ENCODE peak calls at places on chromosomes 4 and X, in four cellular contexts. One of them, this sample, is unnamed.
A peak's percentile ranks its signal among the peaks of the same experiment; 100 is the strongest.

GRCh38 chr4:7805533-7806079 is 134.1 kb downstream of the AFAP1 start:
- DNase-seq in head of caudate nucleus: no peak
- DNase-seq in renal cortical epithelial cell: peak; percentile 97
- DNase-seq in stimulated activated CD4-positive, alpha-beta T cell treated with anti-CD3 and anti-CD28 coated beads, Interleukin-15, amount 100 ng/mL, for 1 hour: no peak
- DNase-seq in this sample: no peak

GRCh38 chrX:22758807-22759481 is 240.8 kb upstream of the DDX53 start:
- DNase-seq in head of caudate nucleus: no peak
- DNase-seq in renal cortical epithelial cell: peak; percentile 4
- DNase-seq in stimulated activated CD4-positive, alpha-beta T cell treated with anti-CD3 and anti-CD28 coated beads, Interleukin-15, amount 100 ng/mL, for 1 hour: no peak
- DNase-seq in this sample: no peak

GRCh38 chr4:184536070-184536880 is 61.9 kb upstream of the IRF2 start:
- DNase-seq in head of caudate nucleus: no peak
- DNase-seq in renal cortical epithelial cell: no peak
- DNase-seq in stimulated activated CD4-positive, alpha-beta T cell treated with anti-CD3 and anti-CD28 coated beads, Interleukin-15, amount 100 ng/mL, for 1 hour: no peak
- DNase-seq in this sample: no peak

GRCh38 chr4:55008166-55009056 is 117.0 kb downstream of the KDR start:
- DNase-seq in head of caudate nucleus: no peak
- DNase-seq in renal cortical epithelial cell: no peak
- DNase-seq in stimulated activated CD4-positive, alpha-beta T cell treated with anti-CD3 and anti-CD28 coated beads, Interleukin-15, amount 100 ng/mL, for 1 hour: no peak
- DNase-seq in this sample: peak; percentile 14

GRCh38 chr4:162841769-162842168 is 324.9 kb downstream of the NAF1 start:
- DNase-seq in head of caudate nucleus: no peak
- DNase-seq in renal cortical epithelial cell: no peak
- DNase-seq in stimulated activated CD4-positive, alpha-beta T cell treated with anti-CD3 and anti-CD28 coated beads, Interleukin-15, amount 100 ng/mL, for 1 hour: no peak
- DNase-seq in this sample: no peak

GRCh38 chr4:80184053-80184790 is 13.1 kb upstream of the PRDM8 start:
- DNase-seq in head of caudate nucleus: peak; percentile 85
- DNase-seq in renal cortical epithelial cell: peak; percentile 27
- DNase-seq in stimulated activated CD4-positive, alpha-beta T cell treated with anti-CD3 and anti-CD28 coated beads, Interleukin-15, amount 100 ng/mL, for 1 hour: peak; percentile 94
- DNase-seq in this sample: peak; percentile 79

GRCh38 chrX:69109036-69109663 is 56.1 kb downstream of the PJA1 start:
- DNase-seq in head of caudate nucleus: no peak
- DNase-seq in renal cortical epithelial cell: no peak
- DNase-seq in stimulated activated CD4-positive, alpha-beta T cell treated with anti-CD3 and anti-CD28 coated beads, Interleukin-15, amount 100 ng/mL, for 1 hour: no peak
- DNase-seq in this sample: no peak

GRCh38 chrX:12986886-12987285 is 12.0 kb downstream of the TMSB4X start:
- DNase-seq in head of caudate nucleus: no peak
- DNase-seq in renal cortical epithelial cell: no peak
- DNase-seq in stimulated activated CD4-positive, alpha-beta T cell treated with anti-CD3 and anti-CD28 coated beads, Interleukin-15, amount 100 ng/mL, for 1 hour: no peak
- DNase-seq in this sample: no peak

GRCh38 chrX:48531359-48531954 is 8.1 kb upstream of the TBC1D25 start:
- DNase-seq in head of caudate nucleus: no peak
- DNase-seq in renal cortical epithelial cell: peak; percentile 77
- DNase-seq in stimulated activated CD4-positive, alpha-beta T cell treated with anti-CD3 and anti-CD28 coated beads, Interleukin-15, amount 100 ng/mL, for 1 hour: no peak
- DNase-seq in this sample: no peak

GRCh38 chrX:150704030-150704613 is 10.9 kb downstream of the MTMR1 start:
- DNase-seq in head of caudate nucleus: no peak
- DNase-seq in renal cortical epithelial cell: peak; percentile 33
- DNase-seq in stimulated activated CD4-positive, alpha-beta T cell treated with anti-CD3 and anti-CD28 coated beads, Interleukin-15, amount 100 ng/mL, for 1 hour: no peak
- DNase-seq in this sample: no peak

GRCh38 chrX:27622883-27623282 is 32.7 kb downstream of the DCAF8L2 start:
- DNase-seq in head of caudate nucleus: no peak
- DNase-seq in renal cortical epithelial cell: no peak
- DNase-seq in stimulated activated CD4-positive, alpha-beta T cell treated with anti-CD3 and anti-CD28 coated beads, Interleukin-15, amount 100 ng/mL, for 1 hour: no peak
- DNase-seq in this sample: no peak

GRCh38 chr4:8274772-8275241 is 5.3 kb downstream of the HTRA3 start:
- DNase-seq in head of caudate nucleus: peak; percentile 65
- DNase-seq in renal cortical epithelial cell: no peak
- DNase-seq in stimulated activated CD4-positive, alpha-beta T cell treated with anti-CD3 and anti-CD28 coated beads, Interleukin-15, amount 100 ng/mL, for 1 hour: no peak
- DNase-seq in this sample: peak; percentile 64

GRCh38 chrX:30246769-30247489 is at the start of gene MAGEB1:
- DNase-seq in head of caudate nucleus: no peak
- DNase-seq in renal cortical epithelial cell: no peak
- DNase-seq in stimulated activated CD4-positive, alpha-beta T cell treated with anti-CD3 and anti-CD28 coated beads, Interleukin-15, amount 100 ng/mL, for 1 hour: no peak
- DNase-seq in this sample: no peak

GRCh38 chr4:98958065-98958464 is 29.1 kb upstream of the EIF4E start:
- DNase-seq in head of caudate nucleus: no peak
- DNase-seq in renal cortical epithelial cell: no peak
- DNase-seq in stimulated activated CD4-positive, alpha-beta T cell treated with anti-CD3 and anti-CD28 coated beads, Interleukin-15, amount 100 ng/mL, for 1 hour: no peak
- DNase-seq in this sample: no peak

GRCh38 chrX:109889289-109890006 is 113.5 kb upstream of the TMEM164 start:
- DNase-seq in head of caudate nucleus: no peak
- DNase-seq in renal cortical epithelial cell: peak; percentile 16
- DNase-seq in stimulated activated CD4-positive, alpha-beta T cell treated with anti-CD3 and anti-CD28 coated beads, Interleukin-15, amount 100 ng/mL, for 1 hour: no peak
- DNase-seq in this sample: no peak

GRCh38 chr4:7238300-7238960 is 46.1 kb downstream of the SORCS2 start:
- DNase-seq in head of caudate nucleus: no peak
- DNase-seq in renal cortical epithelial cell: no peak
- DNase-seq in stimulated activated CD4-positive, alpha-beta T cell treated with anti-CD3 and anti-CD28 coated beads, Interleukin-15, amount 100 ng/mL, for 1 hour: no peak
- DNase-seq in this sample: no peak

GRCh38 chr4:121977251-121978168 is 25.6 kb upstream of the TRPC3 start:
- DNase-seq in head of caudate nucleus: no peak
- DNase-seq in renal cortical epithelial cell: peak; percentile 28
- DNase-seq in stimulated activated CD4-positive, alpha-beta T cell treated with anti-CD3 and anti-CD28 coated beads, Interleukin-15, amount 100 ng/mL, for 1 hour: no peak
- DNase-seq in this sample: no peak

GRCh38 chrX:2819345-2820130 is 9.2 kb upstream of the GYG2 start:
- DNase-seq in head of caudate nucleus: no peak
- DNase-seq in renal cortical epithelial cell: no peak
- DNase-seq in stimulated activated CD4-positive, alpha-beta T cell treated with anti-CD3 and anti-CD28 coated beads, Interleukin-15, amount 100 ng/mL, for 1 hour: no peak
- DNase-seq in this sample: no peak

GRCh38 chr4:55170462-55170861 is 45.1 kb upstream of the KDR start:
- DNase-seq in head of caudate nucleus: no peak
- DNase-seq in renal cortical epithelial cell: no peak
- DNase-seq in stimulated activated CD4-positive, alpha-beta T cell treated with anti-CD3 and anti-CD28 coated beads, Interleukin-15, amount 100 ng/mL, for 1 hour: no peak
- DNase-seq in this sample: no peak

GRCh38 chr4:102344955-102345794 is at the start of gene SLC39A8:
- DNase-seq in head of caudate nucleus: peak; percentile 72
- DNase-seq in renal cortical epithelial cell: peak; percentile 80
- DNase-seq in stimulated activated CD4-positive, alpha-beta T cell treated with anti-CD3 and anti-CD28 coated beads, Interleukin-15, amount 100 ng/mL, for 1 hour: peak; percentile 74
- DNase-seq in this sample: peak; percentile 76

GRCh38 chr4:101418055-101418454 is 70.7 kb upstream of the PPP3CA start:
- DNase-seq in head of caudate nucleus: no peak
- DNase-seq in renal cortical epithelial cell: no peak
- DNase-seq in stimulated activated CD4-positive, alpha-beta T cell treated with anti-CD3 and anti-CD28 coated beads, Interleukin-15, amount 100 ng/mL, for 1 hour: peak; percentile 16
- DNase-seq in this sample: no peak

GRCh38 chr4:36385951-36386561 is 104.6 kb downstream of the DTHD1 start:
- DNase-seq in head of caudate nucleus: no peak
- DNase-seq in renal cortical epithelial cell: no peak
- DNase-seq in stimulated activated CD4-positive, alpha-beta T cell treated with anti-CD3 and anti-CD28 coated beads, Interleukin-15, amount 100 ng/mL, for 1 hour: no peak
- DNase-seq in this sample: no peak

GRCh38 chrX:22534643-22535042 is 261.9 kb downstream of the CBLL2 start:
- DNase-seq in head of caudate nucleus: no peak
- DNase-seq in renal cortical epithelial cell: peak; percentile 28
- DNase-seq in stimulated activated CD4-positive, alpha-beta T cell treated with anti-CD3 and anti-CD28 coated beads, Interleukin-15, amount 100 ng/mL, for 1 hour: no peak
- DNase-seq in this sample: no peak

GRCh38 chr4:44869985-44870384 is 143.6 kb upstream of the GNPDA2 start:
- DNase-seq in head of caudate nucleus: no peak
- DNase-seq in renal cortical epithelial cell: no peak
- DNase-seq in stimulated activated CD4-positive, alpha-beta T cell treated with anti-CD3 and anti-CD28 coated beads, Interleukin-15, amount 100 ng/mL, for 1 hour: no peak
- DNase-seq in this sample: no peak

GRCh38 chr4:3385719-3386440 is 55.9 kb upstream of the HGFAC start:
- DNase-seq in head of caudate nucleus: no peak
- DNase-seq in renal cortical epithelial cell: no peak
- DNase-seq in stimulated activated CD4-positive, alpha-beta T cell treated with anti-CD3 and anti-CD28 coated beads, Interleukin-15, amount 100 ng/mL, for 1 hour: no peak
- DNase-seq in this sample: no peak

GRCh38 chr4:147994491-147995385 is 262.9 kb downstream of the ARHGAP10 start:
- DNase-seq in head of caudate nucleus: no peak
- DNase-seq in renal cortical epithelial cell: no peak
- DNase-seq in stimulated activated CD4-positive, alpha-beta T cell treated with anti-CD3 and anti-CD28 coated beads, Interleukin-15, amount 100 ng/mL, for 1 hour: no peak
- DNase-seq in this sample: no peak

GRCh38 chrX:75151828-75152592 is 4.1 kb downstream of the ABCB7 start:
- DNase-seq in head of caudate nucleus: no peak
- DNase-seq in renal cortical epithelial cell: peak; percentile 44
- DNase-seq in stimulated activated CD4-positive, alpha-beta T cell treated with anti-CD3 and anti-CD28 coated beads, Interleukin-15, amount 100 ng/mL, for 1 hour: no peak
- DNase-seq in this sample: no peak

GRCh38 chrX:94401426-94401825 is 727.4 kb downstream of the FAM133A start:
- DNase-seq in head of caudate nucleus: no peak
- DNase-seq in renal cortical epithelial cell: no peak
- DNase-seq in stimulated activated CD4-positive, alpha-beta T cell treated with anti-CD3 and anti-CD28 coated beads, Interleukin-15, amount 100 ng/mL, for 1 hour: no peak
- DNase-seq in this sample: no peak

GRCh38 chr4:661231-661630 is 12.8 kb downstream of the ATP5ME start:
- DNase-seq in head of caudate nucleus: no peak
- DNase-seq in renal cortical epithelial cell: no peak
- DNase-seq in stimulated activated CD4-positive, alpha-beta T cell treated with anti-CD3 and anti-CD28 coated beads, Interleukin-15, amount 100 ng/mL, for 1 hour: no peak
- DNase-seq in this sample: no peak

GRCh38 chr4:168787801-168788200 is 222.3 kb downstream of the CBR4 start:
- DNase-seq in head of caudate nucleus: no peak
- DNase-seq in renal cortical epithelial cell: peak; percentile 99
- DNase-seq in stimulated activated CD4-positive, alpha-beta T cell treated with anti-CD3 and anti-CD28 coated beads, Interleukin-15, amount 100 ng/mL, for 1 hour: no peak
- DNase-seq in this sample: no peak

GRCh38 chr4:15488658-15489470 is 19.2 kb downstream of the CC2D2A start:
- DNase-seq in head of caudate nucleus: no peak
- DNase-seq in renal cortical epithelial cell: no peak
- DNase-seq in stimulated activated CD4-positive, alpha-beta T cell treated with anti-CD3 and anti-CD28 coated beads, Interleukin-15, amount 100 ng/mL, for 1 hour: no peak
- DNase-seq in this sample: no peak

GRCh38 chrX:50638123-50638522 is 167.5 kb upstream of the DGKK start:
- DNase-seq in head of caudate nucleus: no peak
- DNase-seq in renal cortical epithelial cell: peak; percentile 2
- DNase-seq in stimulated activated CD4-positive, alpha-beta T cell treated with anti-CD3 and anti-CD28 coated beads, Interleukin-15, amount 100 ng/mL, for 1 hour: no peak
- DNase-seq in this sample: no peak

GRCh38 chr4:128279624-128280225 is 7.9 kb downstream of the PGRMC2 start:
- DNase-seq in head of caudate nucleus: no peak
- DNase-seq in renal cortical epithelial cell: no peak
- DNase-seq in stimulated activated CD4-positive, alpha-beta T cell treated with anti-CD3 and anti-CD28 coated beads, Interleukin-15, amount 100 ng/mL, for 1 hour: no peak
- DNase-seq in this sample: no peak

GRCh38 chrX:1444896-1445480 is 7.7 kb downstream of the ASMTL start:
- DNase-seq in head of caudate nucleus: no peak
- DNase-seq in renal cortical epithelial cell: no peak
- DNase-seq in stimulated activated CD4-positive, alpha-beta T cell treated with anti-CD3 and anti-CD28 coated beads, Interleukin-15, amount 100 ng/mL, for 1 hour: no peak
- DNase-seq in this sample: no peak

GRCh38 chr4:110926841-110927400 is 304.0 kb upstream of the PITX2 start:
- DNase-seq in head of caudate nucleus: no peak
- DNase-seq in renal cortical epithelial cell: no peak
- DNase-seq in stimulated activated CD4-positive, alpha-beta T cell treated with anti-CD3 and anti-CD28 coated beads, Interleukin-15, amount 100 ng/mL, for 1 hour: no peak
- DNase-seq in this sample: no peak

GRCh38 chrX:119735467-119735866 is 22.9 kb upstream of the SOWAHD start:
- DNase-seq in head of caudate nucleus: no peak
- DNase-seq in renal cortical epithelial cell: no peak
- DNase-seq in stimulated activated CD4-positive, alpha-beta T cell treated with anti-CD3 and anti-CD28 coated beads, Interleukin-15, amount 100 ng/mL, for 1 hour: no peak
- DNase-seq in this sample: no peak

GRCh38 chr4:87270144-87270543 is 49.7 kb upstream of the KLHL8 start:
- DNase-seq in head of caudate nucleus: peak; percentile 19
- DNase-seq in renal cortical epithelial cell: peak; percentile 67
- DNase-seq in stimulated activated CD4-positive, alpha-beta T cell treated with anti-CD3 and anti-CD28 coated beads, Interleukin-15, amount 100 ng/mL, for 1 hour: no peak
- DNase-seq in this sample: peak; percentile 20

GRCh38 chrX:101347859-101348451 is 587 bp downstream of the TIMM8A start:
- DNase-seq in head of caudate nucleus: peak; percentile 11
- DNase-seq in renal cortical epithelial cell: peak; percentile 10
- DNase-seq in stimulated activated CD4-positive, alpha-beta T cell treated with anti-CD3 and anti-CD28 coated beads, Interleukin-15, amount 100 ng/mL, for 1 hour: no peak
- DNase-seq in this sample: no peak

GRCh38 chrX:72297953-72298730 is 7.6 kb downstream of the CITED1 start:
- DNase-seq in head of caudate nucleus: no peak
- DNase-seq in renal cortical epithelial cell: peak; percentile 13
- DNase-seq in stimulated activated CD4-positive, alpha-beta T cell treated with anti-CD3 and anti-CD28 coated beads, Interleukin-15, amount 100 ng/mL, for 1 hour: no peak
- DNase-seq in this sample: no peak